ENCODE peak calls at places on chromosomes 3 and 15, in four cellular contexts. Z is Panc1, L is omental fat pad, T is gastrocnemius medialis. P is an unnamed sample.

GRCh38 chr3:172454180-172454579 is 5.9 kb upstream of the GHSR start:
- DNase-seq in Z (no peak), L (no peak), T (no peak), P (no peak)

GRCh38 chr3:187445352-187445751 is 77.2 kb downstream of the RTP4 start:
- DNase-seq in Z (no peak), L (no peak), T (no peak), P (no peak)

GRCh38 chr3:38016410-38016809 is 13.0 kb downstream of the PLCD1 start:
- DNase-seq in Z (no peak), L (no peak), T (no peak), P (no peak)

GRCh38 chr3:197260491-197261163 is 37.8 kb downstream of the DLG1 start:
- DNase-seq in Z (no peak), L (no peak), T (no peak), P (no peak)

GRCh38 chr15:73052679-73053397 is 575 bp downstream of the NEO1 start:
- DNase-seq in Z (no peak), L (no peak), T (peak), P (peak)

GRCh38 chr3:190261740-190262139 is 60.5 kb downstream of the CLDN1 start:
- DNase-seq in Z (no peak), L (no peak), T (no peak), P (no peak)

GRCh38 chr3:11989383-11990050 is 14.7 kb upstream of the SYN2 start:
- DNase-seq in Z (no peak), L (no peak), T (no peak), P (no peak)

GRCh38 chr15:51121118-51121517 is 26.4 kb upstream of the TNFAIP8L3 start:
- DNase-seq in Z (peak), L (no peak), T (no peak), P (no peak)

GRCh38 chr3:169811606-169812123 is 1.0 kb upstream of the LRRIQ4 start:
- DNase-seq in Z (no peak), L (no peak), T (no peak), P (no peak)

GRCh38 chr3:9780920-9781319 is 11.2 kb upstream of the CAMK1 start:
- DNase-seq in Z (no peak), L (no peak), T (no peak), P (no peak)

GRCh38 chr3:9783954-9784353 is 8.3 kb downstream of the TADA3 start:
- DNase-seq in Z (no peak), L (no peak), T (no peak), P (no peak)

GRCh38 chr3:9781551-9781950 is 10.7 kb downstream of the TADA3 start:
- DNase-seq in Z (no peak), L (no peak), T (no peak), P (no peak)

GRCh38 chr3:9781978-9782575 is 10.2 kb downstream of the TADA3 start:
- DNase-seq in Z (no peak), L (no peak), T (no peak), P (no peak)

DNA sequence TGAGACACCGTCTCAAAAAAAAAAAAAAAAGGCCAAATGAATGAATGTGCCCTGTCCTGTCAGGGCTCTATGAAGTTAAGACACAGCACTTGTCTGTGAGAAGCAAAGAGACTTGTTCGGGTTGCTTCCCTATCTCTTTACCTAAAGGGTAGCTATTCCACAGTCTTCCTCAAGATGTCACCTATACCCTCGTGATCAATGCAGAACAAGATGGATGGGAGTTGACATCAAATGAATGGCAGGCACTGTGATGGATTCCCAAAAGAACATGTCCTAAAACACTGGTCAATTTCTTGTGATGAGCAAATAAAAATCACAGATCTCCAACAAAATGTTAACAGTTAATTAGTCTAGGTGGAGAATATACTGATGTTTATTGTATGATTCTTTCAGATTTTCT is 9.5 kb downstream of the TADA3 start:
- DNase-seq in Z (no peak), L (no peak), T (no peak), P (no peak)
- TF ChIP-seq CTCF in Z (no peak), L (no peak), T (no peak), P (no peak)

GRCh38 chr3:72617420-72618024 is 230.7 kb downstream of the SHQ1 start:
- DNase-seq in Z (no peak), L (no peak), T (no peak), P (no peak)
- TF ChIP-seq CTCF in Z (no peak), L (no peak), T (no peak), P (no peak)

DNA sequence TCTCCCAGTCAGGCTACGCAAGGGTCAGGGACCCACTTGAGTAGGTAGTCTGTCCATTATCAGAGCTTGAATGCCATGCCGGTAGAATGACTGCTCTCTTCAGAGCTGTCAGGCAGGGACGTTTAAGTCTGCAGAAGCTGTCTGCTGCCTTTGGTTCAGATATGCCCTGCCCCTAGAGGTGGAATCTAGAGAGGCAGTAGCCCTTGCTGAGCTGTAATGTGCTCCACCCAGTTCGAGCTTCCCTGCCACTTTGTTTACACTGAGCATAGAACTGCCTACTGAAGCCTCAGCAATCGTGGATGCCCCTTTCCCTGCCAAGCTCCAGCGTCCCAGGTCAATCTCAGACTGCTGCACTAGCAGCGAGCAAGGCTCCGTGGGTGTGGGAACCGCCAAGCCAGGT is 57.5 kb upstream of the SETMAR start:
- DNase-seq in Z (no peak), L (no peak), T (no peak), P (no peak)
- TF ChIP-seq CTCF in Z (no peak), L (no peak), T (no peak), P (no peak)

GRCh38 chr3:143652118-143652517 is 196.2 kb downstream of the SLC9A9 start:
- DNase-seq in Z (no peak), L (no peak), T (no peak), P (no peak)

GRCh38 chr3:143648218-143648617 is 200.1 kb downstream of the SLC9A9 start:
- DNase-seq in Z (no peak), L (no peak), T (no peak), P (no peak)

GRCh38 chr3:143650120-143650519 is 198.1 kb downstream of the SLC9A9 start:
- DNase-seq in Z (no peak), L (no peak), T (no peak), P (no peak)

GRCh38 chr3:143650827-143651226 is 197.4 kb downstream of the SLC9A9 start:
- DNase-seq in Z (no peak), L (no peak), T (no peak), P (no peak)

GRCh38 chr3:143648708-143649107 is 199.6 kb downstream of the SLC9A9 start:
- DNase-seq in Z (no peak), L (no peak), T (no peak), P (no peak)
- TF ChIP-seq CTCF in Z (peak), L (no peak), T (no peak), P (peak)

DNA sequence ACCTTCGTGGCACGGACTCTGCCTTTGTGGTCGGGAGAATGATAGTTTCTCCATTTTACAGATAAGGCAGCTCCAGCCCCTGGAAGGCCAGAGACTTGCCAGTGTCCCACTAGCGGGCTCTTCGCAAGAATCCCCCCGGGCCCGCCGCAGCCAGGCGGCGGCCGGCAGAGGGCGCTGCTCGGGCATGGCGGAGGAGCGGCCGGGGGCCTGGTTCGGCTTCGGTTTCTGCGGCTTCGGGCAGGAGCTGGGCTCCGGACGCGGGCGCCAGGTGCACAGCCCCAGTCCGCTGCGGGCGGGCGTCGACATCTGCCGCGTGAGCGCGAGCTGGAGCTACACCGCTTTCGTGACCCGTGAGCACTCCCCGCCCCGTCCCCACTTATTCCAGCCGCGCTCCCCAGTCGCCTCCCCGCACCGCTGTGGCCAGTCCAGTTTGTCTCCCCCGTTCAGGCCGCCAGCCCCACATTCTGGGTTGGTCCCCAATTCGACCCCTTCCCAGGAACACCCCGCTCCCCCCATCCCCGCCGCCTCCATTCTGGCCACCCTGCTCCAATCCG is 1.9 kb downstream of the RCCD1 start:
- DNase-seq in Z (no peak), L (peak), T (peak), P (peak)
- TF ChIP-seq CTCF in Z (peak), L (no peak), T (peak), P (peak)

DNA sequence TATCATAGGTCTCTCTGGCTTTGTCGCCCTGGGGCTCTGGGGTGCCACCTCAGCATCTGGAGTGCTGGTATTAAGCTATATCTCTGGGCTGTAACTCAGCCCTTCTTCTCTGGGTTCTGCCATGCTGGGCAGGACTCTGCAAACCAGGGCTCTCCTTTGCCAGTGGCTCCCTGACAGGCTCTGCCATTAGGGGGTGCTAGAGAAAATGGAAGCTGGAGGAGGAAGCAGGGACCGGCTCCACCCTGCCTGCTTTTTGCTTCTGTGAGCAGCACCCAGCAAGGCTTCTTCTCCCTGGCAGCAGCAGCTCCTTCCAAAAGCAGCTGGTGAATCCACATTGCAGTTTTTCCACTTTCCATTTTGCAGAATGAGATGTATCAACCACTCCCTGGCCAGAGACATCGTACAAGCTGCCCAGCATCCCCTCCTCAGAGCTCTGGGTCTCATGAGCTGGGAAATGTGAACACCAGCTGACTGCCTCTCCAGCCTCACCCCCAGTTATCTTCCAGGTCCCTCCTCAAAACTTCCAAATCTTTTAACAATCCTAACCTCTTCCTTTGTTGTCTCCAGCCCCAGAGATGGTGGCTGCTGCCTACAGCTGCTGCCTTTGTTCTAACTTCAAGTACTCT is 165.0 kb downstream of the ABHD5 start:
- DNase-seq in Z (no peak), L (no peak), T (no peak), P (peak)
- TF ChIP-seq CTCF in Z (peak), L (no peak), T (no peak), P (peak)

DNA sequence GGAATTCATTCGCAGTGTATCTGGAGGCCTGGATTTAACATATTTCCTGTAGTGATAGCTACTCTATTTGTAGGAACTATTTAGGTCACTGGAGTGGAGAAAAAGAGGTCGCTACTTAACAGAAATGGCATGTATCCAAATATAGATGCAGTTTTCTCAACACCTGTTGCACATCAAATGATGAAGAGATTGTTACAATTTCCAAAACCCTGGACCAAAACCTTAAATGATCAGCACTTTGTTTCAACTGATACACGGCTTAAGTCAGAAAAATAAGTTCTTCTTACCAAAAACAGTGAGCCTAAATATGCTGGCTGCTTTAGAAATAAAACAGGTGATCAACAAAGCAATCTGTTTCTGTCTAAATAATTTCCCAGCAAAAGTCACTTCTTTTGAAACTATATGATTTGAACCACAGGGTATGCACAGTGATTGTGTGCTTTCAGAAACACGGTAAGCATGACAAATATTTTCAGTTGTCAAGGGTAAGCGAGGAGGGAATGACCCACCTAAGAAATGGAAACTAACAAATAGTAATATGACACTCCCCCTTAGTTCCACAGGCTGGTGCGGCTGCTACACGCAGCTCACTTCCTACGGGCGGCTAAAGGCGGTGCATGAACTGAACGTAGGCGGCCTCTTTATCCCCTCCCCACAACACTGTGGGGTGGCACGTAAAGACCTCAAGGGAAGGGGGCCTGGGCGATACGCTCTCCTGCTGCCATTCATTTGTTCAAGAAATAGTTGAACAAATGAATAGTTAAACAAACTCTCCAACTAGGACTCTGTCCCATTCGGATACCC is 1.1 kb downstream of the EHD4 start:
- DNase-seq in Z (no peak), L (no peak), T (peak), P (peak)
- TF ChIP-seq CTCF in Z (no peak), L (no peak), T (no peak), P (no peak)